ENCODE peak calls at places on chromosomes 13 and 19, in ten cellular contexts. One of them, this sample, is unnamed.

GRCh38 chr13:64505511-64505910 is 2724.6 kb downstream of the PCDH9 start:
- DNase-seq in heart right ventricle: no peak
- DNase-seq in AG09309: no peak
- DNase-seq in heart left ventricle: no peak
- DNase-seq in testis: no peak
- DNase-seq in GM12865: no peak
- DNase-seq in trophoblast cell: no peak
- DNase-seq in A549: no peak
- DNase-seq in foreskin fibroblast: peak
- DNase-seq in aorta: no peak
- DNase-seq in this sample: no peak

GRCh38 chr13:50129923-50130685 is 114.9 kb downstream of the KCNRG start:
- DNase-seq in heart right ventricle: peak
- DNase-seq in AG09309: no peak
- DNase-seq in heart left ventricle: peak
- DNase-seq in testis: no peak
- DNase-seq in GM12865: peak
- DNase-seq in trophoblast cell: no peak
- DNase-seq in A549: peak
- DNase-seq in foreskin fibroblast: peak
- DNase-seq in aorta: peak
- DNase-seq in this sample: no peak

GRCh38 chr13:99442273-99442895 is 58.9 kb upstream of the TM9SF2 start:
- DNase-seq in heart right ventricle: peak
- DNase-seq in AG09309: no peak
- DNase-seq in heart left ventricle: no peak
- DNase-seq in testis: peak
- DNase-seq in GM12865: peak
- DNase-seq in trophoblast cell: peak
- DNase-seq in A549: peak
- DNase-seq in foreskin fibroblast: no peak
- DNase-seq in aorta: no peak
- DNase-seq in this sample: peak

GRCh38 chr13:40983725-40984669 is 35.1 kb downstream of the ELF1 start:
- DNase-seq in heart right ventricle: no peak
- DNase-seq in AG09309: no peak
- DNase-seq in heart left ventricle: no peak
- DNase-seq in testis: no peak
- DNase-seq in GM12865: no peak
- DNase-seq in trophoblast cell: no peak
- DNase-seq in A549: no peak
- DNase-seq in foreskin fibroblast: no peak
- DNase-seq in aorta: no peak
- DNase-seq in this sample: no peak

GRCh38 chr13:43953370-43953769 is 73.7 kb downstream of the LACC1 start:
- DNase-seq in heart right ventricle: no peak
- DNase-seq in AG09309: no peak
- DNase-seq in heart left ventricle: no peak
- DNase-seq in testis: no peak
- DNase-seq in GM12865: no peak
- DNase-seq in trophoblast cell: peak
- DNase-seq in A549: no peak
- DNase-seq in foreskin fibroblast: no peak
- DNase-seq in aorta: no peak
- DNase-seq in this sample: no peak

GRCh38 chr19:8539621-8540149 is 25.7 kb upstream of the ZNF414 start:
- DNase-seq in heart right ventricle: no peak
- DNase-seq in AG09309: no peak
- DNase-seq in heart left ventricle: no peak
- DNase-seq in testis: no peak
- DNase-seq in GM12865: no peak
- DNase-seq in trophoblast cell: no peak
- DNase-seq in A549: no peak
- DNase-seq in foreskin fibroblast: no peak
- DNase-seq in aorta: no peak
- DNase-seq in this sample: no peak

GRCh38 chr13:49604570-49604969 is 19.2 kb upstream of the RCBTB1 start:
- DNase-seq in heart right ventricle: no peak
- DNase-seq in AG09309: no peak
- DNase-seq in heart left ventricle: no peak
- DNase-seq in testis: no peak
- DNase-seq in GM12865: no peak
- DNase-seq in trophoblast cell: no peak
- DNase-seq in A549: no peak
- DNase-seq in foreskin fibroblast: no peak
- DNase-seq in aorta: no peak
- DNase-seq in this sample: no peak

GRCh38 chr13:42445354-42445753 is 128.6 kb upstream of the TNFSF11 start:
- DNase-seq in heart right ventricle: no peak
- DNase-seq in AG09309: no peak
- DNase-seq in heart left ventricle: no peak
- DNase-seq in testis: no peak
- DNase-seq in GM12865: no peak
- DNase-seq in trophoblast cell: no peak
- DNase-seq in A549: no peak
- DNase-seq in foreskin fibroblast: no peak
- DNase-seq in aorta: no peak
- DNase-seq in this sample: no peak

GRCh38 chr19:38667552-38668205 is 20.2 kb downstream of the ACTN4 start:
- DNase-seq in heart right ventricle: no peak
- DNase-seq in AG09309: no peak
- DNase-seq in heart left ventricle: no peak
- DNase-seq in testis: no peak
- DNase-seq in GM12865: no peak
- DNase-seq in trophoblast cell: no peak
- DNase-seq in A549: no peak
- DNase-seq in foreskin fibroblast: peak
- DNase-seq in aorta: no peak
- DNase-seq in this sample: no peak

GRCh38 chr19:38666662-38667448 is 19.4 kb downstream of the ACTN4 start:
- DNase-seq in heart right ventricle: peak
- DNase-seq in AG09309: no peak
- DNase-seq in heart left ventricle: peak
- DNase-seq in testis: no peak
- DNase-seq in GM12865: peak
- DNase-seq in trophoblast cell: no peak
- DNase-seq in A549: peak
- DNase-seq in foreskin fibroblast: peak
- DNase-seq in aorta: no peak
- DNase-seq in this sample: no peak

GRCh38 chr19:38671654-38672053 is 24.2 kb downstream of the ACTN4 start:
- DNase-seq in heart right ventricle: no peak
- DNase-seq in AG09309: no peak
- DNase-seq in heart left ventricle: no peak
- DNase-seq in testis: no peak
- DNase-seq in GM12865: no peak
- DNase-seq in trophoblast cell: no peak
- DNase-seq in A549: no peak
- DNase-seq in foreskin fibroblast: no peak
- DNase-seq in aorta: no peak
- DNase-seq in this sample: no peak

GRCh38 chr19:38670921-38671398 is 23.5 kb downstream of the ACTN4 start:
- DNase-seq in heart right ventricle: no peak
- DNase-seq in AG09309: no peak
- DNase-seq in heart left ventricle: no peak
- DNase-seq in testis: no peak
- DNase-seq in GM12865: no peak
- DNase-seq in trophoblast cell: no peak
- DNase-seq in A549: peak
- DNase-seq in foreskin fibroblast: no peak
- DNase-seq in aorta: no peak
- DNase-seq in this sample: no peak

GRCh38 chr19:38669532-38669931 is 22.1 kb downstream of the ACTN4 start:
- DNase-seq in heart right ventricle: no peak
- DNase-seq in AG09309: no peak
- DNase-seq in heart left ventricle: no peak
- DNase-seq in testis: no peak
- DNase-seq in GM12865: no peak
- DNase-seq in trophoblast cell: no peak
- DNase-seq in A549: no peak
- DNase-seq in foreskin fibroblast: no peak
- DNase-seq in aorta: no peak
- DNase-seq in this sample: peak
- H3K4me3 ChIP-seq in heart right ventricle: no peak
- H3K4me3 ChIP-seq in AG09309: no peak
- H3K4me3 ChIP-seq in heart left ventricle: no peak
- H3K4me3 ChIP-seq in testis: no peak
- H3K4me3 ChIP-seq in GM12865: no peak
- H3K4me3 ChIP-seq in trophoblast cell: no peak
- H3K4me3 ChIP-seq in A549: no peak
- H3K4me3 ChIP-seq in foreskin fibroblast: no peak
- H3K4me3 ChIP-seq in aorta: no peak
- H3K4me3 ChIP-seq in this sample: peak

GRCh38 chr19:1418494-1418775 is 11.0 kb downstream of the DAZAP1 start:
- DNase-seq in heart right ventricle: no peak
- DNase-seq in AG09309: no peak
- DNase-seq in heart left ventricle: no peak
- DNase-seq in testis: no peak
- DNase-seq in GM12865: no peak
- DNase-seq in trophoblast cell: no peak
- DNase-seq in A549: no peak
- DNase-seq in foreskin fibroblast: no peak
- DNase-seq in aorta: no peak
- DNase-seq in this sample: no peak

GRCh38 chr19:1418951-1419735 is 11.8 kb downstream of the DAZAP1 start:
- DNase-seq in heart right ventricle: no peak
- DNase-seq in AG09309: no peak
- DNase-seq in heart left ventricle: no peak
- DNase-seq in testis: no peak
- DNase-seq in GM12865: no peak
- DNase-seq in trophoblast cell: no peak
- DNase-seq in A549: no peak
- DNase-seq in foreskin fibroblast: no peak
- DNase-seq in aorta: no peak
- DNase-seq in this sample: no peak

GRCh38 chr19:1417681-1418493 is 10.5 kb downstream of the DAZAP1 start:
- DNase-seq in heart right ventricle: no peak
- DNase-seq in AG09309: no peak
- DNase-seq in heart left ventricle: no peak
- DNase-seq in testis: peak
- DNase-seq in GM12865: no peak
- DNase-seq in trophoblast cell: no peak
- DNase-seq in A549: no peak
- DNase-seq in foreskin fibroblast: no peak
- DNase-seq in aorta: no peak
- DNase-seq in this sample: no peak

GRCh38 chr19:1417145-1417544 is 9.8 kb downstream of the DAZAP1 start:
- DNase-seq in heart right ventricle: no peak
- DNase-seq in AG09309: no peak
- DNase-seq in heart left ventricle: no peak
- DNase-seq in testis: no peak
- DNase-seq in GM12865: no peak
- DNase-seq in trophoblast cell: no peak
- DNase-seq in A549: no peak
- DNase-seq in foreskin fibroblast: no peak
- DNase-seq in aorta: no peak
- DNase-seq in this sample: no peak

GRCh38 chr19:1416014-1416841 is 8.8 kb downstream of the DAZAP1 start:
- DNase-seq in heart right ventricle: no peak
- DNase-seq in AG09309: no peak
- DNase-seq in heart left ventricle: no peak
- DNase-seq in testis: no peak
- DNase-seq in GM12865: no peak
- DNase-seq in trophoblast cell: peak
- DNase-seq in A549: no peak
- DNase-seq in foreskin fibroblast: no peak
- DNase-seq in aorta: no peak
- DNase-seq in this sample: no peak
- H3K4me3 ChIP-seq in heart right ventricle: no peak
- H3K4me3 ChIP-seq in AG09309: no peak
- H3K4me3 ChIP-seq in heart left ventricle: no peak
- H3K4me3 ChIP-seq in testis: no peak
- H3K4me3 ChIP-seq in GM12865: no peak
- H3K4me3 ChIP-seq in trophoblast cell: no peak
- H3K4me3 ChIP-seq in A549: no peak
- H3K4me3 ChIP-seq in foreskin fibroblast: no peak
- H3K4me3 ChIP-seq in aorta: no peak
- H3K4me3 ChIP-seq in this sample: no peak

DNA sequence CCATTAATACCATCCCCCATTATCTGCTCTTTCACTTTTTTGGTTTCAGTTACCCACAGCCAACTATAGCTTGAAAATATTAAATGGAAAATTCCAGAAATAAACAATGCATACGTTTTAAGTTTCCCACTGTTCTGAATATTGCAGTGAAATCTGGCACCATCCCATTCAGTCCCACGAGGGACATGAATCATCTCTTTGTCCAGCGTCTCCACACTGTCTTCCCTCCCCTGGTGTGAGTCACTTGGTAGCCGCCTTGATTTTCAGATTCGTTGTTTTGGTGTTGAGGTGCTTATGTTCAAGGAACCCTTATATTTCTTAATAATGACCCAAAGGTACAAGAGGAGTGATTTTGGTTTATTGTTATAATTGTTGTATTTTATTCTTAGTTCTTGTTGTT is 246.1 kb downstream of the DCT start:
- DNase-seq in heart right ventricle: peak
- DNase-seq in AG09309: peak
- DNase-seq in heart left ventricle: no peak
- DNase-seq in testis: no peak
- DNase-seq in GM12865: no peak
- DNase-seq in trophoblast cell: no peak
- DNase-seq in A549: peak
- DNase-seq in foreskin fibroblast: peak
- DNase-seq in aorta: no peak
- DNase-seq in this sample: no peak
- H3K4me3 ChIP-seq in heart right ventricle: no peak
- H3K4me3 ChIP-seq in AG09309: no peak
- H3K4me3 ChIP-seq in heart left ventricle: no peak
- H3K4me3 ChIP-seq in testis: no peak
- H3K4me3 ChIP-seq in GM12865: no peak
- H3K4me3 ChIP-seq in trophoblast cell: no peak
- H3K4me3 ChIP-seq in A549: no peak
- H3K4me3 ChIP-seq in foreskin fibroblast: no peak
- H3K4me3 ChIP-seq in aorta: no peak
- H3K4me3 ChIP-seq in this sample: no peak

GRCh38 chr19:55720801-55721200 is 17.4 kb downstream of the NLRP9 start:
- DNase-seq in heart right ventricle: no peak
- DNase-seq in AG09309: no peak
- DNase-seq in heart left ventricle: no peak
- DNase-seq in testis: no peak
- DNase-seq in GM12865: no peak
- DNase-seq in trophoblast cell: no peak
- DNase-seq in A549: no peak
- DNase-seq in foreskin fibroblast: no peak
- DNase-seq in aorta: no peak
- DNase-seq in this sample: no peak

GRCh38 chr19:55720214-55720746 is 17.9 kb downstream of the NLRP9 start:
- DNase-seq in heart right ventricle: no peak
- DNase-seq in AG09309: no peak
- DNase-seq in heart left ventricle: no peak
- DNase-seq in testis: no peak
- DNase-seq in GM12865: no peak
- DNase-seq in trophoblast cell: peak
- DNase-seq in A549: no peak
- DNase-seq in foreskin fibroblast: no peak
- DNase-seq in aorta: no peak
- DNase-seq in this sample: no peak

DNA sequence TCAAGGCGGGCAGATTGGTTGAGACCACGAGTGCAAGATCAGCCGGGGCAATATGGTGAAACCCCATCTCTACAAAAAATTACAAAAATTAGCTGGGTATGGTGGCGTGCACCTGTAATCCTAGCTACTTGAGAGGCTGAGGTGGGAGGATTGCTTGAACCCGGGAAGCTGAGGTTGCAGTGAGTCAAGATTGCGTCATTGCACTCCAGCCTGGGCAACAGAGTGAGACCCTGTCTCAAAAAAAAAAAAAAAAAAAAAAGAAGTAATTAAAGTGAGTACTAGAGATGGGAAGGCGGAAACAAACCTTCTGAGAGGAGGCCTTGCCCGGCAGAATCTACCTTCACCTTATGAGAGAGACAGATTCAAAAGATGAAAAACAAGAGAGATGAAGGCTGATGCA is 14.7 kb downstream of the NLRP9 start:
- DNase-seq in heart right ventricle: no peak
- DNase-seq in AG09309: no peak
- DNase-seq in heart left ventricle: no peak
- DNase-seq in testis: no peak
- DNase-seq in GM12865: no peak
- DNase-seq in trophoblast cell: no peak
- DNase-seq in A549: no peak
- DNase-seq in foreskin fibroblast: no peak
- DNase-seq in aorta: no peak
- DNase-seq in this sample: no peak
- H3K4me3 ChIP-seq in heart right ventricle: no peak
- H3K4me3 ChIP-seq in AG09309: no peak
- H3K4me3 ChIP-seq in heart left ventricle: no peak
- H3K4me3 ChIP-seq in testis: no peak
- H3K4me3 ChIP-seq in GM12865: no peak
- H3K4me3 ChIP-seq in trophoblast cell: no peak
- H3K4me3 ChIP-seq in A549: no peak
- H3K4me3 ChIP-seq in foreskin fibroblast: no peak
- H3K4me3 ChIP-seq in aorta: no peak
- H3K4me3 ChIP-seq in this sample: no peak